ENCODE peak calls at places on chromosomes 6 and 20, in eight cellular contexts. One of them, this sample, is unnamed.
A peak's percentile ranks its signal among the peaks of the same experiment; 100 is the strongest.

GRCh38 chr6:142915129-142915697 is 29.8 kb downstream of the HIVEP2 start:
- DNase-seq in neural crest cell: no peak
- DNase-seq in DND-41: no peak
- DNase-seq in stimulated activated CD4-positive, alpha-beta T cell treated with anti-CD3 and anti-CD28 coated beads, Interleukin-1b, Interleukin-23, amount 100 ng/mL, for 48 hours: no peak
- DNase-seq in GDM1: no peak
- DNase-seq in NCI-H1930: no peak
- DNase-seq in activated gamma-delta T cell: no peak
- DNase-seq in activated T-cell treated with anti-CD3 and anti-CD28 coated beads for 4 hours: no peak
- DNase-seq in this sample: no peak

GRCh38 chr6:46642928-46643751 is 9.5 kb downstream of the CYP39A1 start:
- DNase-seq in neural crest cell: no peak
- DNase-seq in DND-41: no peak
- DNase-seq in stimulated activated CD4-positive, alpha-beta T cell treated with anti-CD3 and anti-CD28 coated beads, Interleukin-1b, Interleukin-23, amount 100 ng/mL, for 48 hours: peak; percentile 5
- DNase-seq in GDM1: no peak
- DNase-seq in NCI-H1930: no peak
- DNase-seq in activated gamma-delta T cell: no peak
- DNase-seq in activated T-cell treated with anti-CD3 and anti-CD28 coated beads for 4 hours: no peak
- DNase-seq in this sample: no peak

GRCh38 chr6:146664871-146665270 is 66.1 kb downstream of the ADGB start:
- DNase-seq in neural crest cell: no peak
- DNase-seq in DND-41: no peak
- DNase-seq in stimulated activated CD4-positive, alpha-beta T cell treated with anti-CD3 and anti-CD28 coated beads, Interleukin-1b, Interleukin-23, amount 100 ng/mL, for 48 hours: no peak
- DNase-seq in GDM1: no peak
- DNase-seq in NCI-H1930: no peak
- DNase-seq in activated gamma-delta T cell: no peak
- DNase-seq in activated T-cell treated with anti-CD3 and anti-CD28 coated beads for 4 hours: no peak
- DNase-seq in this sample: no peak

GRCh38 chr6:16762547-16763477 is 1.6 kb upstream of the ATXN1 start:
- DNase-seq in neural crest cell: no peak
- DNase-seq in DND-41: peak; percentile 5
- DNase-seq in stimulated activated CD4-positive, alpha-beta T cell treated with anti-CD3 and anti-CD28 coated beads, Interleukin-1b, Interleukin-23, amount 100 ng/mL, for 48 hours: peak; percentile 38
- DNase-seq in GDM1: no peak
- DNase-seq in NCI-H1930: peak; percentile 44
- DNase-seq in activated gamma-delta T cell: peak; percentile 24
- DNase-seq in activated T-cell treated with anti-CD3 and anti-CD28 coated beads for 4 hours: peak; percentile 37
- DNase-seq in this sample: peak; percentile 67

GRCh38 chr6:75317503-75318206 is 33.1 kb upstream of the TMEM30A start:
- DNase-seq in neural crest cell: no peak
- DNase-seq in DND-41: no peak
- DNase-seq in stimulated activated CD4-positive, alpha-beta T cell treated with anti-CD3 and anti-CD28 coated beads, Interleukin-1b, Interleukin-23, amount 100 ng/mL, for 48 hours: no peak
- DNase-seq in GDM1: no peak
- DNase-seq in NCI-H1930: no peak
- DNase-seq in activated gamma-delta T cell: no peak
- DNase-seq in activated T-cell treated with anti-CD3 and anti-CD28 coated beads for 4 hours: no peak
- DNase-seq in this sample: no peak

GRCh38 chr6:136103101-136103688 is 146.9 kb downstream of the MTFR2 start:
- DNase-seq in neural crest cell: no peak
- DNase-seq in DND-41: no peak
- DNase-seq in stimulated activated CD4-positive, alpha-beta T cell treated with anti-CD3 and anti-CD28 coated beads, Interleukin-1b, Interleukin-23, amount 100 ng/mL, for 48 hours: no peak
- DNase-seq in GDM1: no peak
- DNase-seq in NCI-H1930: no peak
- DNase-seq in activated gamma-delta T cell: no peak
- DNase-seq in activated T-cell treated with anti-CD3 and anti-CD28 coated beads for 4 hours: no peak
- DNase-seq in this sample: no peak

GRCh38 chr6:63807056-63807455 is 171.5 kb downstream of the PHF3 start:
- DNase-seq in neural crest cell: no peak
- DNase-seq in DND-41: no peak
- DNase-seq in stimulated activated CD4-positive, alpha-beta T cell treated with anti-CD3 and anti-CD28 coated beads, Interleukin-1b, Interleukin-23, amount 100 ng/mL, for 48 hours: no peak
- DNase-seq in GDM1: no peak
- DNase-seq in NCI-H1930: no peak
- DNase-seq in activated gamma-delta T cell: no peak
- DNase-seq in activated T-cell treated with anti-CD3 and anti-CD28 coated beads for 4 hours: no peak
- DNase-seq in this sample: peak; percentile 11

GRCh38 chr6:144585217-144585814 is 300.2 kb downstream of the UTRN start:
- DNase-seq in neural crest cell: peak; percentile 14
- DNase-seq in DND-41: peak; percentile 43
- DNase-seq in stimulated activated CD4-positive, alpha-beta T cell treated with anti-CD3 and anti-CD28 coated beads, Interleukin-1b, Interleukin-23, amount 100 ng/mL, for 48 hours: no peak
- DNase-seq in GDM1: peak; percentile 2
- DNase-seq in NCI-H1930: peak; percentile 3
- DNase-seq in activated gamma-delta T cell: no peak
- DNase-seq in activated T-cell treated with anti-CD3 and anti-CD28 coated beads for 4 hours: peak; percentile 12
- DNase-seq in this sample: peak; percentile 72

GRCh38 chr20:63896136-63896890 is 1.4 kb downstream of the DNAJC5 start:
- DNase-seq in neural crest cell: no peak
- DNase-seq in DND-41: peak; percentile 28
- DNase-seq in stimulated activated CD4-positive, alpha-beta T cell treated with anti-CD3 and anti-CD28 coated beads, Interleukin-1b, Interleukin-23, amount 100 ng/mL, for 48 hours: peak; percentile 25
- DNase-seq in GDM1: peak; percentile 56
- DNase-seq in NCI-H1930: no peak
- DNase-seq in activated gamma-delta T cell: no peak
- DNase-seq in activated T-cell treated with anti-CD3 and anti-CD28 coated beads for 4 hours: no peak
- DNase-seq in this sample: peak; percentile 82

GRCh38 chr6:122416825-122417224 is 17.4 kb downstream of the HSF2 start:
- DNase-seq in neural crest cell: no peak
- DNase-seq in DND-41: no peak
- DNase-seq in stimulated activated CD4-positive, alpha-beta T cell treated with anti-CD3 and anti-CD28 coated beads, Interleukin-1b, Interleukin-23, amount 100 ng/mL, for 48 hours: no peak
- DNase-seq in GDM1: no peak
- DNase-seq in NCI-H1930: no peak
- DNase-seq in activated gamma-delta T cell: no peak
- DNase-seq in activated T-cell treated with anti-CD3 and anti-CD28 coated beads for 4 hours: no peak
- DNase-seq in this sample: no peak

GRCh38 chr6:26249959-26250805 is 114.8 kb upstream of the BTN3A2 start:
- DNase-seq in neural crest cell: peak; percentile 50
- DNase-seq in DND-41: peak; percentile 83
- DNase-seq in stimulated activated CD4-positive, alpha-beta T cell treated with anti-CD3 and anti-CD28 coated beads, Interleukin-1b, Interleukin-23, amount 100 ng/mL, for 48 hours: peak; percentile 82
- DNase-seq in GDM1: no peak
- DNase-seq in NCI-H1930: no peak
- DNase-seq in activated gamma-delta T cell: peak; percentile 38
- DNase-seq in activated T-cell treated with anti-CD3 and anti-CD28 coated beads for 4 hours: peak; percentile 46
- DNase-seq in this sample: no peak

GRCh38 chr6:152845421-152845820 is 94.8 kb downstream of the VIP start:
- DNase-seq in neural crest cell: no peak
- DNase-seq in DND-41: no peak
- DNase-seq in stimulated activated CD4-positive, alpha-beta T cell treated with anti-CD3 and anti-CD28 coated beads, Interleukin-1b, Interleukin-23, amount 100 ng/mL, for 48 hours: no peak
- DNase-seq in GDM1: no peak
- DNase-seq in NCI-H1930: no peak
- DNase-seq in activated gamma-delta T cell: no peak
- DNase-seq in activated T-cell treated with anti-CD3 and anti-CD28 coated beads for 4 hours: no peak
- DNase-seq in this sample: no peak

GRCh38 chr6:101779051-101779844 is 385.7 kb downstream of the GRIK2 start:
- DNase-seq in neural crest cell: no peak
- DNase-seq in DND-41: no peak
- DNase-seq in stimulated activated CD4-positive, alpha-beta T cell treated with anti-CD3 and anti-CD28 coated beads, Interleukin-1b, Interleukin-23, amount 100 ng/mL, for 48 hours: no peak
- DNase-seq in GDM1: no peak
- DNase-seq in NCI-H1930: no peak
- DNase-seq in activated gamma-delta T cell: no peak
- DNase-seq in activated T-cell treated with anti-CD3 and anti-CD28 coated beads for 4 hours: no peak
- DNase-seq in this sample: no peak

GRCh38 chr6:47424436-47424836 is 53.2 kb upstream of the CD2AP start:
- DNase-seq in neural crest cell: no peak
- DNase-seq in DND-41: no peak
- DNase-seq in stimulated activated CD4-positive, alpha-beta T cell treated with anti-CD3 and anti-CD28 coated beads, Interleukin-1b, Interleukin-23, amount 100 ng/mL, for 48 hours: no peak
- DNase-seq in GDM1: no peak
- DNase-seq in NCI-H1930: no peak
- DNase-seq in activated gamma-delta T cell: no peak
- DNase-seq in activated T-cell treated with anti-CD3 and anti-CD28 coated beads for 4 hours: no peak
- DNase-seq in this sample: no peak

GRCh38 chr6:56803594-56803993 is 151.3 kb upstream of the BEND6 start:
- DNase-seq in neural crest cell: no peak
- DNase-seq in DND-41: no peak
- DNase-seq in stimulated activated CD4-positive, alpha-beta T cell treated with anti-CD3 and anti-CD28 coated beads, Interleukin-1b, Interleukin-23, amount 100 ng/mL, for 48 hours: no peak
- DNase-seq in GDM1: no peak
- DNase-seq in NCI-H1930: no peak
- DNase-seq in activated gamma-delta T cell: no peak
- DNase-seq in activated T-cell treated with anti-CD3 and anti-CD28 coated beads for 4 hours: no peak
- DNase-seq in this sample: no peak

GRCh38 chr6:87702589-87702945 is 534 bp upstream of the AKIRIN2 start:
- DNase-seq in neural crest cell: no peak
- DNase-seq in DND-41: no peak
- DNase-seq in stimulated activated CD4-positive, alpha-beta T cell treated with anti-CD3 and anti-CD28 coated beads, Interleukin-1b, Interleukin-23, amount 100 ng/mL, for 48 hours: no peak
- DNase-seq in GDM1: no peak
- DNase-seq in NCI-H1930: no peak
- DNase-seq in activated gamma-delta T cell: no peak
- DNase-seq in activated T-cell treated with anti-CD3 and anti-CD28 coated beads for 4 hours: no peak
- DNase-seq in this sample: no peak

GRCh38 chr6:50380409-50381105 is 330.8 kb upstream of the DEFB112 start:
- DNase-seq in neural crest cell: no peak
- DNase-seq in DND-41: no peak
- DNase-seq in stimulated activated CD4-positive, alpha-beta T cell treated with anti-CD3 and anti-CD28 coated beads, Interleukin-1b, Interleukin-23, amount 100 ng/mL, for 48 hours: no peak
- DNase-seq in GDM1: no peak
- DNase-seq in NCI-H1930: no peak
- DNase-seq in activated gamma-delta T cell: no peak
- DNase-seq in activated T-cell treated with anti-CD3 and anti-CD28 coated beads for 4 hours: no peak
- DNase-seq in this sample: no peak

GRCh38 chr6:73240730-73241129 is 15.4 kb upstream of the KHDC1L start:
- DNase-seq in neural crest cell: no peak
- DNase-seq in DND-41: no peak
- DNase-seq in stimulated activated CD4-positive, alpha-beta T cell treated with anti-CD3 and anti-CD28 coated beads, Interleukin-1b, Interleukin-23, amount 100 ng/mL, for 48 hours: no peak
- DNase-seq in GDM1: no peak
- DNase-seq in NCI-H1930: no peak
- DNase-seq in activated gamma-delta T cell: no peak
- DNase-seq in activated T-cell treated with anti-CD3 and anti-CD28 coated beads for 4 hours: no peak
- DNase-seq in this sample: no peak

GRCh38 chr6:52306972-52307849 is 22.7 kb upstream of the MCM3 start:
- DNase-seq in neural crest cell: no peak
- DNase-seq in DND-41: no peak
- DNase-seq in stimulated activated CD4-positive, alpha-beta T cell treated with anti-CD3 and anti-CD28 coated beads, Interleukin-1b, Interleukin-23, amount 100 ng/mL, for 48 hours: no peak
- DNase-seq in GDM1: no peak
- DNase-seq in NCI-H1930: no peak
- DNase-seq in activated gamma-delta T cell: no peak
- DNase-seq in activated T-cell treated with anti-CD3 and anti-CD28 coated beads for 4 hours: no peak
- DNase-seq in this sample: peak; percentile 21

GRCh38 chr6:64428186-64428585 is 792.6 kb downstream of the PHF3 start:
- DNase-seq in neural crest cell: no peak
- DNase-seq in DND-41: no peak
- DNase-seq in stimulated activated CD4-positive, alpha-beta T cell treated with anti-CD3 and anti-CD28 coated beads, Interleukin-1b, Interleukin-23, amount 100 ng/mL, for 48 hours: no peak
- DNase-seq in GDM1: no peak
- DNase-seq in NCI-H1930: no peak
- DNase-seq in activated gamma-delta T cell: no peak
- DNase-seq in activated T-cell treated with anti-CD3 and anti-CD28 coated beads for 4 hours: no peak
- DNase-seq in this sample: no peak

GRCh38 chr20:64037498-64038213 is 1.7 kb downstream of the C20orf204 start:
- DNase-seq in neural crest cell: no peak
- DNase-seq in DND-41: no peak
- DNase-seq in stimulated activated CD4-positive, alpha-beta T cell treated with anti-CD3 and anti-CD28 coated beads, Interleukin-1b, Interleukin-23, amount 100 ng/mL, for 48 hours: no peak
- DNase-seq in GDM1: no peak
- DNase-seq in NCI-H1930: no peak
- DNase-seq in activated gamma-delta T cell: no peak
- DNase-seq in activated T-cell treated with anti-CD3 and anti-CD28 coated beads for 4 hours: no peak
- DNase-seq in this sample: no peak

GRCh38 chr20:41141153-41141815 is 3.9 kb downstream of the PLCG1 start:
- DNase-seq in neural crest cell: peak; percentile 35
- DNase-seq in DND-41: no peak
- DNase-seq in stimulated activated CD4-positive, alpha-beta T cell treated with anti-CD3 and anti-CD28 coated beads, Interleukin-1b, Interleukin-23, amount 100 ng/mL, for 48 hours: no peak
- DNase-seq in GDM1: no peak
- DNase-seq in NCI-H1930: no peak
- DNase-seq in activated gamma-delta T cell: no peak
- DNase-seq in activated T-cell treated with anti-CD3 and anti-CD28 coated beads for 4 hours: peak; percentile 11
- DNase-seq in this sample: no peak

GRCh38 chr6:166836785-166837718 is 119.3 kb downstream of the RNASET2 start:
- DNase-seq in neural crest cell: no peak
- DNase-seq in DND-41: no peak
- DNase-seq in stimulated activated CD4-positive, alpha-beta T cell treated with anti-CD3 and anti-CD28 coated beads, Interleukin-1b, Interleukin-23, amount 100 ng/mL, for 48 hours: no peak
- DNase-seq in GDM1: no peak
- DNase-seq in NCI-H1930: no peak
- DNase-seq in activated gamma-delta T cell: no peak
- DNase-seq in activated T-cell treated with anti-CD3 and anti-CD28 coated beads for 4 hours: no peak
- DNase-seq in this sample: no peak

This sample was measured in KBM-7.